ENCODE peak calls at places on chromosomes 5 and 9, in four cellular contexts. E is AG08395, K is HTR-8/SVneo, U is 8988T. R is an unnamed sample.

GRCh38 chr5:143229426-143229895 is 174.0 kb downstream of the NR3C1 start:
- DNase-seq in E (no peak), K (no peak), U (no peak), R (no peak)

GRCh38 chr5:181198905-181199519 is 6.0 kb downstream of the TRIM7 start:
- DNase-seq in E (no peak), K (no peak), U (no peak), R (no peak)

GRCh38 chr5:169548315-169548714 is 35.3 kb upstream of the SPDL1 start:
- DNase-seq in E (peak; percentile 71), K (peak; percentile 46), U (no peak), R (no peak)

GRCh38 chr5:63201738-63202137 is 623.1 kb downstream of the LRRC70 start:
- DNase-seq in E (no peak), K (no peak), U (no peak), R (no peak)

GRCh38 chr5:116410345-116410890 is 164.2 kb downstream of the SEMA6A start:
- DNase-seq in E (no peak), K (no peak), U (no peak), R (no peak)

GRCh38 chr9:1718836-1719235 is 296.3 kb upstream of the SMARCA2 start:
- DNase-seq in E (no peak), K (no peak), U (no peak), R (peak; percentile 13)

GRCh38 chr5:146290318-146290717 is 48.3 kb upstream of the POU4F3 start:
- DNase-seq in E (no peak), K (no peak), U (no peak), R (no peak)

GRCh38 chr5:143481697-143482531 is 78.4 kb upstream of the NR3C1 start:
- DNase-seq in E (no peak), K (no peak), U (no peak), R (no peak)

GRCh38 chr9:126965541-126966428 is 51.2 kb downstream of the RALGPS1 start:
- DNase-seq in E (peak; percentile 75), K (peak; percentile 51), U (peak; percentile 61), R (peak; percentile 19)

GRCh38 chr9:17520264-17521058 is 58.4 kb upstream of the SH3GL2 start:
- DNase-seq in E (no peak), K (no peak), U (no peak), R (no peak)

GRCh38 chr9:76876098-76876497 is 29.8 kb downstream of the PRUNE2 start:
- DNase-seq in E (no peak), K (no peak), U (no peak), R (no peak)

GRCh38 chr5:90613450-90613849 is 54.9 kb downstream of the ADGRV1 start:
- DNase-seq in E (no peak), K (no peak), U (no peak), R (no peak)

GRCh38 chr9:76417394-76417793 is 23.2 kb upstream of the RFK start:
- DNase-seq in E (no peak), K (no peak), U (no peak), R (no peak)

GRCh38 chr9:129609486-129610192 is 11.3 kb downstream of the C9orf50 start:
- DNase-seq in E (peak; percentile 59), K (no peak), U (no peak), R (peak; percentile 73)

GRCh38 chr9:129887210-129888084 is 52.2 kb downstream of the USP20 start:
- DNase-seq in E (no peak), K (peak; percentile 23), U (no peak), R (no peak)

GRCh38 chr5:51567636-51568035 is 184.4 kb downstream of the ISL1 start:
- DNase-seq in E (no peak), K (no peak), U (no peak), R (no peak)

GRCh38 chr9:121770415-121771273 is 119.2 kb downstream of the DAB2IP start:
- DNase-seq in E (peak; percentile 85), K (no peak), U (peak; percentile 61), R (no peak)

R was measured in mucosa of gallbladder.